ENCODE peak calls at places on chromosomes 6 and 20, in seven cellular contexts. A is right cardiac atrium, G is HepG2, W is Karpas-422, K is hepatocyte, T is tibial nerve, P is uterus. Y is an unnamed sample.

GRCh38 chr6:13485923-13486557 is 1.4 kb downstream of the GFOD1 start:
- DNase-seq in P (no peak), G (peak; percentile 43), W (peak; percentile 87), K (peak; percentile 50), A (peak; percentile 65), T (no peak), Y (peak; percentile 38)

GRCh38 chr6:107540465-107540857 is 50.5 kb downstream of the SOBP start:
- DNase-seq in T (no peak), G (peak; percentile 95), W (no peak), K (peak; percentile 28), P (no peak), A (no peak), Y (no peak)

GRCh38 chr6:159981591-159982245 is 12.8 kb downstream of the IGF2R start:
- DNase-seq in T (no peak), P (peak; percentile 57), A (no peak), K (no peak), G (no peak), W (peak; percentile 51), Y (peak; percentile 83)

GRCh38 chr6:30480536-30481156 is 8.7 kb upstream of the HLA-E start:
- DNase-seq in A (no peak), W (no peak), G (no peak), T (no peak), P (no peak), K (no peak), Y (no peak)

GRCh38 chr6:1724124-1724523 is 114.4 kb downstream of the FOXC1 start:
- DNase-seq in P (no peak), T (no peak), G (no peak), K (no peak), A (no peak), W (no peak), Y (no peak)

GRCh38 chr20:21933526-21933925 is 228.1 kb downstream of the PAX1 start:
- DNase-seq in K (no peak), A (no peak), P (no peak), W (no peak), T (no peak), G (no peak), Y (no peak)

GRCh38 chr6:35310265-35310831 is 12.7 kb downstream of the DEF6 start:
- DNase-seq in A (no peak), K (no peak), P (no peak), G (no peak), T (no peak), W (no peak), Y (no peak)

GRCh38 chr6:38720295-38720694 is 5.2 kb downstream of the DNAH8 start:
- DNase-seq in K (no peak), G (peak; percentile 25), T (no peak), W (no peak), P (no peak), A (no peak), Y (no peak)

GRCh38 chr6:151209071-151209831 is 30.5 kb upstream of the AKAP12 start:
- DNase-seq in A (no peak), P (no peak), T (no peak), W (no peak), K (peak; percentile 7), G (peak; percentile 24), Y (no peak)

GRCh38 chr6:130233332-130233731 is 10.6 kb upstream of the SAMD3 start:
- DNase-seq in P (no peak), W (no peak), K (no peak), A (no peak), G (no peak), T (no peak), Y (no peak)

GRCh38 chr6:125154184-125155135 is 887 bp downstream of the TPD52L1 start:
- DNase-seq in T (no peak), G (peak; percentile 7), W (peak; percentile 23), P (peak; percentile 33), K (peak; percentile 69), A (peak; percentile 69), Y (no peak)

GRCh38 chr6:43809417-43810305 is 39.6 kb downstream of the VEGFA start:
- DNase-seq in W (peak; percentile 60), T (no peak), A (no peak), K (peak; percentile 87), G (peak; percentile 45), P (no peak), Y (peak; percentile 67)

GRCh38 chr20:57708694-57709673 is 831 bp downstream of the PMEPA1 start:
- DNase-seq in K (peak; percentile 56), P (peak; percentile 53), A (peak; percentile 79), W (no peak), G (no peak), T (no peak), Y (peak; percentile 33)

GRCh38 chr6:113668712-113669408 is 188.3 kb upstream of the MARCKS start:
- DNase-seq in P (no peak), G (peak; percentile 83), T (no peak), W (no peak), A (no peak), K (no peak), Y (no peak)

GRCh38 chr20:48733296-48733790 is 94.5 kb downstream of the PREX1 start:
- DNase-seq in A (no peak), W (peak; percentile 72), T (no peak), P (no peak), K (no peak), G (no peak), Y (peak; percentile 28)

DNA sequence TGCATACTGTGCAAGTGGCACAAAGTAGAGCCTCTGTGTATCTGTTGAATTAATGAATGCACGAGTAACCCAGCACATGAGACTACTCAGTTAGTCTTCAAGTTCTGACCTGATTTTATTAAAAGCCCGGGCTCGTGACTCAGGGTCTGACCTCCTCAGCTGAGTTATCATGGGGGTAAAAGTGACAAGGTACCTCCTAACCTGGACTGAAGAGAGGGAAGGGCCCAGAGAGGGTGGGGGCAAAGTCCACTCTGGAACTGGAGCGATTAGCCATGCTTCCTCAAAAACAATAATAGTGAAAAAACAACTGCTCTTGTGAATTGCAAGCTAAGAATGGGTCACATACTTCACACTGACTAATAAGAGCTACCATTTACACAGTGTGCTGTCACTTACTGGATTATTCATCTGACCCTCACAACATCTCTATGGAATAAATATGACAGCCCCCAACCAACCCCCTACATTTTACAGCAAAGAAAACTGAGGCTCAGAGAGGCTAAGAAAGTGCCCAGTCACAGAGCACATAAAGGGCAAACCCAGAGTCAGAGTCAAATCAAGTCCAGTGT is 26.7 kb downstream of the TRERF1 start:
- DNase-seq in G (peak; percentile 32), A (no peak), T (no peak), P (no peak), W (no peak), K (peak; percentile 74), Y (no peak)
- H3K4me1 ChIP-seq in G (peaks cover 8% of the 10 kb centered on the region), A (peaks cover 2% of the 10 kb centered on the region), T (peaks cover 16% of the 10 kb centered on the region), P (no peaks in the 10 kb centered on the region), W (peaks cover 36% of the 10 kb centered on the region), K (no peaks in the 10 kb centered on the region), Y (peaks cover 6% of the 10 kb centered on the region)

DNA sequence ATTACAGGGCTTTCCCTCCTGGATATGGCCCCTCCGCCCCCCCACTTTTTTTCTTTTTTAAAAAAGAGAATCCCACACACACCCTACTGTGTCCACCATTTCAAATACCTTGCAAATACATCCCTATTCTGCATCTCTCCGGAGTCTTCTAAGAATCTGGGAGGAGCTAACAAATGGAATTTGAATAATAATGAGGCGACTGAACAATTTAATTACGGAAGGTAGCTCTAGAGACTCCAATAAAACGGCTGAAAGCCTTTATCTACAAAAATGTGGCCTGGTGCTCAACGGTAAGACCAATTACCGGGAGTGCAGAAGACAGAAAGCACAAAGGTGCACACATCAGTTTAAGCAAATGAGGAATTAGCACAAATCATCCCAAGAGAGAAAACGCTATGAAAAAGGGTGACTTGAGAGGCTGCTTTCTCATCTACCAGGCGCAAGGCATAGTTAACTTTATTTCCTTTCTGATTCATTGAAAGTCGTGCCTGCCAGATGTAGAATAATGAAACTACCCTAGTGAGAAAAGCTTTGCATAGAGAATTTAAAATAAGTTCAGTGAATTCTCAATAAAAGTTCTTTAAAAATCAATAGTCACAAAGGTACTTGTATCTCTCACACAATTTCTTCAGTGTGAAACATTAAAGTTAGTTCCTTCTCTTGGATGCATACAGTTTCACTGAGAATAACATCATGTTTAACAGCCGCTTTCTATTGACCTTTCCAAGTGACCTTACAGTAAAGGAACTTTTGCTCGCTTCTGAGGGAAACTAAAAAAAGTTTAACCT is 1.6 kb downstream of the RRAGD start:
- DNase-seq in P (no peak), W (peak; percentile 93), K (no peak), T (no peak), G (no peak), A (no peak), Y (no peak)
- H3K27ac ChIP-seq in P (no peak overlapping the region), W (no peak overlapping the region), K (no peak overlapping the region), T (peak overlapping the region; percentile 80), G (no peak overlapping the region), A (peak overlapping the region; percentile 46), Y (no peak overlapping the region)

GRCh38 chr20:50726955-50727791 is 4.2 kb upstream of the PARD6B start:
- DNase-seq in G (no peak), A (no peak), W (no peak), P (no peak), T (no peak), K (no peak), Y (no peak)

GRCh38 chr20:50729925-50730764 is 1.2 kb upstream of the PARD6B start:
- DNase-seq in K (no peak), P (no peak), A (no peak), W (no peak), T (no peak), G (peak; percentile 55), Y (no peak)

GRCh38 chr20:50728981-50729874 is 2.2 kb upstream of the PARD6B start:
- DNase-seq in G (peak; percentile 75), T (no peak), A (no peak), W (no peak), K (peak; percentile 61), P (no peak), Y (peak; percentile 53)

GRCh38 chr20:50728486-50728980 is 2.8 kb upstream of the PARD6B start:
- DNase-seq in G (peak; percentile 35), K (no peak), W (no peak), A (no peak), T (no peak), P (no peak), Y (no peak)

DNA sequence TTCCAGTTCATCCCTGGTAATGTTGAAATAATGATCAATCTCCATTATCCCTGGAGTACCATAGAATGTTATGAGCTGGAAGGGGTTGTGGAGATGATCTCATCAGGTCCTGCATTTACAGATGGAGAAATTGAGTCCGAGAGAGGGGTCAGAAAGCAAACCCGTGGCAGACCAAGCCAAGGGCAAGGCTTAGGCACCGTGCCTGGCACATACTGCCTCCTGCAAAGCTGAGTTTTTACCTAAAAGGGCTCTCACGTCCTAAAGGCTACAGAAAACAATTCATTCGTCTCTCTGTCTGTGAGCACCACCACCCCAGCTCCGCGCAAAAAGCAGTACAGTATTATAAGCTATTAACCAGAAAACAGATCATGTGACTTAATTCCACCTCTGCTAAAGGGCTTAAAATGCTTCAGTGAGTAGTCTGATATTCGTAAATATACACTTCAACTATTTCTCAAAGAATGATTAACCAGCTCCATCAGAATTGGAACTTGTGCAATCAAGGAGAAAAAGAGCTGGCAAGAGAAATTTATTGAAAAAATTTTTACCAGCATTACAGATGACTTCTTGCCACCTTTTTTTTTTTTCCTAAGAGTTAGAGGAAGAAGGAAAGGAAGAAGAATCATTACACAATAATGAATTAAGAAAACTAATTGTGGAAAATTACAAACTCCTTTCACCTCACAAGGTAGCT is 3.4 kb upstream of the PARD6B start:
- DNase-seq in A (no peak), W (no peak), K (no peak), T (no peak), G (peak; percentile 85), P (peak; percentile 15), Y (no peak)
- H3K4me1 ChIP-seq in A (peaks cover 2% of the 10 kb centered on the region), W (peaks cover 15% of the 10 kb centered on the region), K (peaks cover 49% of the 10 kb centered on the region), T (peaks cover 29% of the 10 kb centered on the region), G (peaks cover 68% of the 10 kb centered on the region), P (peaks cover 17% of the 10 kb centered on the region), Y (peaks cover 40% of the 10 kb centered on the region)

DNA sequence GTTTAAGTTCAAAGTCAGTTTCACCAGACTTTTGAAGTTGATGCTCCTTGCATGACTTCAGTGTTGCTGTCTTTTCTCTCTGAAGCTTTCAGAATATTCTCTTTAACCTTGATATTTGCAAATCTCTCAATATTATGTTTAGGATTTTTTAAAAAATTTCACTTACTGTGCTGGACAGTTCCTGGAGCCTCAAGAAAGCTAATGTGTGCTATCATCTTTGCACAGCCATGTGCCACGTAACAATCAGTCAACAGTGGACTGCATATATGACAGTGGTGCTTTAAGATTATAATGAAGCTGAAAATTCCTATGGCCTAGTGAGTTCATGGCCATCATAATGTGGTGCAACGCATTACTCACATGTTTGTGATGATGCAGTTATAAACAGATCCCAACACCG is 59.1 kb upstream of the OGFRL1 start:
- DNase-seq in T (no peak), G (no peak), A (no peak), K (no peak), W (no peak), P (no peak), Y (no peak)
- H3K27ac ChIP-seq in T (no peak overlapping the region), G (no peak overlapping the region), A (no peak overlapping the region), K (no peak overlapping the region), W (no peak overlapping the region), P (no peak overlapping the region), Y (peak overlapping the region; percentile 88)